ENCODE peak calls at places on chromosomes 6 and 20, in nine cellular contexts. One of them, this sample, is unnamed.

GRCh38 chr20:24050119-24050518 is 61.5 kb upstream of the GGTLC1 start:
- DNase-seq in PC-3: no peak
- DNase-seq in fibroblast of the conjunctiva: no peak
- DNase-seq in HEK293T: no peak
- DNase-seq in stimulated activated CD4-positive, alpha-beta T cell treated with anti-CD3 and anti-CD28 coated beads, Interleukin-12 subunit alpha, Interleukin-12 subunit beta, amount 100 ng/mL, for 4 hours: no peak
- DNase-seq in NCI-H1092 treated with DMSO at 0.1 percent for 48 hours: no peak
- DNase-seq in activated T-cell treated with anti-CD3 and anti-CD28 coated beads for 1 hour: no peak
- DNase-seq in amniotic stem cell: no peak
- DNase-seq in GM12865: no peak
- DNase-seq in this sample: no peak

GRCh38 chr20:19249515-19249914 is 37.1 kb downstream of the SLC24A3 start:
- DNase-seq in HEK293T: no peak
- DNase-seq in NCI-H1092 treated with DMSO at 0.1 percent for 48 hours: no peak
- DNase-seq in PC-3: peak
- DNase-seq in activated T-cell treated with anti-CD3 and anti-CD28 coated beads for 1 hour: no peak
- DNase-seq in GM12865: peak
- DNase-seq in amniotic stem cell: no peak
- DNase-seq in stimulated activated CD4-positive, alpha-beta T cell treated with anti-CD3 and anti-CD28 coated beads, Interleukin-12 subunit alpha, Interleukin-12 subunit beta, amount 100 ng/mL, for 4 hours: no peak
- DNase-seq in fibroblast of the conjunctiva: no peak
- DNase-seq in this sample: no peak

GRCh38 chr20:1389703-1390385 is 3.0 kb downstream of the FKBP1A start:
- DNase-seq in activated T-cell treated with anti-CD3 and anti-CD28 coated beads for 1 hour: no peak
- DNase-seq in fibroblast of the conjunctiva: no peak
- DNase-seq in PC-3: no peak
- DNase-seq in GM12865: no peak
- DNase-seq in NCI-H1092 treated with DMSO at 0.1 percent for 48 hours: no peak
- DNase-seq in HEK293T: no peak
- DNase-seq in amniotic stem cell: no peak
- DNase-seq in stimulated activated CD4-positive, alpha-beta T cell treated with anti-CD3 and anti-CD28 coated beads, Interleukin-12 subunit alpha, Interleukin-12 subunit beta, amount 100 ng/mL, for 4 hours: no peak
- DNase-seq in this sample: no peak

GRCh38 chr6:159042003-159042823 is 2.6 kb downstream of the TAGAP start:
- DNase-seq in PC-3: peak
- DNase-seq in activated T-cell treated with anti-CD3 and anti-CD28 coated beads for 1 hour: peak
- DNase-seq in GM12865: peak
- DNase-seq in NCI-H1092 treated with DMSO at 0.1 percent for 48 hours: peak
- DNase-seq in amniotic stem cell: peak
- DNase-seq in fibroblast of the conjunctiva: peak
- DNase-seq in stimulated activated CD4-positive, alpha-beta T cell treated with anti-CD3 and anti-CD28 coated beads, Interleukin-12 subunit alpha, Interleukin-12 subunit beta, amount 100 ng/mL, for 4 hours: peak
- DNase-seq in HEK293T: peak
- DNase-seq in this sample: no peak

GRCh38 chr20:36895036-36895435 is 19.1 kb downstream of the TLDC2 start:
- DNase-seq in stimulated activated CD4-positive, alpha-beta T cell treated with anti-CD3 and anti-CD28 coated beads, Interleukin-12 subunit alpha, Interleukin-12 subunit beta, amount 100 ng/mL, for 4 hours: no peak
- DNase-seq in GM12865: no peak
- DNase-seq in NCI-H1092 treated with DMSO at 0.1 percent for 48 hours: no peak
- DNase-seq in fibroblast of the conjunctiva: no peak
- DNase-seq in activated T-cell treated with anti-CD3 and anti-CD28 coated beads for 1 hour: no peak
- DNase-seq in amniotic stem cell: no peak
- DNase-seq in PC-3: no peak
- DNase-seq in HEK293T: no peak
- DNase-seq in this sample: no peak

GRCh38 chr20:30499123-30499522 is 758.3 kb upstream of the DEFB115 start:
- DNase-seq in activated T-cell treated with anti-CD3 and anti-CD28 coated beads for 1 hour: no peak
- DNase-seq in amniotic stem cell: no peak
- DNase-seq in GM12865: no peak
- DNase-seq in HEK293T: no peak
- DNase-seq in stimulated activated CD4-positive, alpha-beta T cell treated with anti-CD3 and anti-CD28 coated beads, Interleukin-12 subunit alpha, Interleukin-12 subunit beta, amount 100 ng/mL, for 4 hours: no peak
- DNase-seq in fibroblast of the conjunctiva: no peak
- DNase-seq in NCI-H1092 treated with DMSO at 0.1 percent for 48 hours: no peak
- DNase-seq in PC-3: no peak
- DNase-seq in this sample: no peak

GRCh38 chr20:61601361-61601760 is 349.3 kb downstream of the CDH4 start:
- DNase-seq in PC-3: no peak
- DNase-seq in stimulated activated CD4-positive, alpha-beta T cell treated with anti-CD3 and anti-CD28 coated beads, Interleukin-12 subunit alpha, Interleukin-12 subunit beta, amount 100 ng/mL, for 4 hours: no peak
- DNase-seq in activated T-cell treated with anti-CD3 and anti-CD28 coated beads for 1 hour: no peak
- DNase-seq in fibroblast of the conjunctiva: no peak
- DNase-seq in amniotic stem cell: no peak
- DNase-seq in NCI-H1092 treated with DMSO at 0.1 percent for 48 hours: no peak
- DNase-seq in GM12865: no peak
- DNase-seq in HEK293T: no peak
- DNase-seq in this sample: no peak

GRCh38 chr6:101401792-101402617 is 8.5 kb downstream of the GRIK2 start:
- DNase-seq in GM12865: no peak
- DNase-seq in fibroblast of the conjunctiva: no peak
- DNase-seq in HEK293T: peak
- DNase-seq in stimulated activated CD4-positive, alpha-beta T cell treated with anti-CD3 and anti-CD28 coated beads, Interleukin-12 subunit alpha, Interleukin-12 subunit beta, amount 100 ng/mL, for 4 hours: no peak
- DNase-seq in NCI-H1092 treated with DMSO at 0.1 percent for 48 hours: no peak
- DNase-seq in activated T-cell treated with anti-CD3 and anti-CD28 coated beads for 1 hour: no peak
- DNase-seq in PC-3: no peak
- DNase-seq in amniotic stem cell: no peak
- DNase-seq in this sample: no peak

GRCh38 chr20:642398-643174 is 10.4 kb downstream of the SRXN1 start:
- DNase-seq in fibroblast of the conjunctiva: no peak
- DNase-seq in activated T-cell treated with anti-CD3 and anti-CD28 coated beads for 1 hour: no peak
- DNase-seq in PC-3: no peak
- DNase-seq in GM12865: no peak
- DNase-seq in amniotic stem cell: no peak
- DNase-seq in stimulated activated CD4-positive, alpha-beta T cell treated with anti-CD3 and anti-CD28 coated beads, Interleukin-12 subunit alpha, Interleukin-12 subunit beta, amount 100 ng/mL, for 4 hours: no peak
- DNase-seq in HEK293T: no peak
- DNase-seq in NCI-H1092 treated with DMSO at 0.1 percent for 48 hours: no peak
- DNase-seq in this sample: no peak

GRCh38 chr6:16316741-16317251 is 78.4 kb downstream of the GMPR start:
- DNase-seq in GM12865: peak
- DNase-seq in stimulated activated CD4-positive, alpha-beta T cell treated with anti-CD3 and anti-CD28 coated beads, Interleukin-12 subunit alpha, Interleukin-12 subunit beta, amount 100 ng/mL, for 4 hours: no peak
- DNase-seq in PC-3: peak
- DNase-seq in NCI-H1092 treated with DMSO at 0.1 percent for 48 hours: no peak
- DNase-seq in HEK293T: peak
- DNase-seq in fibroblast of the conjunctiva: no peak
- DNase-seq in activated T-cell treated with anti-CD3 and anti-CD28 coated beads for 1 hour: no peak
- DNase-seq in amniotic stem cell: no peak
- DNase-seq in this sample: no peak

GRCh38 chr6:134310206-134310605 is 7.7 kb downstream of the SGK1 start:
- DNase-seq in PC-3: no peak
- DNase-seq in GM12865: no peak
- DNase-seq in HEK293T: no peak
- DNase-seq in stimulated activated CD4-positive, alpha-beta T cell treated with anti-CD3 and anti-CD28 coated beads, Interleukin-12 subunit alpha, Interleukin-12 subunit beta, amount 100 ng/mL, for 4 hours: no peak
- DNase-seq in amniotic stem cell: no peak
- DNase-seq in activated T-cell treated with anti-CD3 and anti-CD28 coated beads for 1 hour: no peak
- DNase-seq in fibroblast of the conjunctiva: no peak
- DNase-seq in NCI-H1092 treated with DMSO at 0.1 percent for 48 hours: no peak
- DNase-seq in this sample: no peak

GRCh38 chr20:46040902-46041535 is 12.0 kb downstream of the SLC12A5 start:
- DNase-seq in fibroblast of the conjunctiva: no peak
- DNase-seq in GM12865: peak
- DNase-seq in NCI-H1092 treated with DMSO at 0.1 percent for 48 hours: no peak
- DNase-seq in amniotic stem cell: no peak
- DNase-seq in activated T-cell treated with anti-CD3 and anti-CD28 coated beads for 1 hour: peak
- DNase-seq in stimulated activated CD4-positive, alpha-beta T cell treated with anti-CD3 and anti-CD28 coated beads, Interleukin-12 subunit alpha, Interleukin-12 subunit beta, amount 100 ng/mL, for 4 hours: peak
- DNase-seq in PC-3: peak
- DNase-seq in HEK293T: peak
- DNase-seq in this sample: no peak

GRCh38 chr20:35004051-35004725 is 48.5 kb downstream of the MYH7B start:
- DNase-seq in amniotic stem cell: no peak
- DNase-seq in HEK293T: no peak
- DNase-seq in NCI-H1092 treated with DMSO at 0.1 percent for 48 hours: no peak
- DNase-seq in fibroblast of the conjunctiva: no peak
- DNase-seq in stimulated activated CD4-positive, alpha-beta T cell treated with anti-CD3 and anti-CD28 coated beads, Interleukin-12 subunit alpha, Interleukin-12 subunit beta, amount 100 ng/mL, for 4 hours: no peak
- DNase-seq in GM12865: no peak
- DNase-seq in activated T-cell treated with anti-CD3 and anti-CD28 coated beads for 1 hour: no peak
- DNase-seq in PC-3: no peak
- DNase-seq in this sample: peak

GRCh38 chr20:24160563-24161355 is 172.2 kb upstream of the GGTLC1 start:
- DNase-seq in amniotic stem cell: peak
- DNase-seq in GM12865: peak
- DNase-seq in fibroblast of the conjunctiva: peak
- DNase-seq in HEK293T: peak
- DNase-seq in activated T-cell treated with anti-CD3 and anti-CD28 coated beads for 1 hour: no peak
- DNase-seq in NCI-H1092 treated with DMSO at 0.1 percent for 48 hours: no peak
- DNase-seq in stimulated activated CD4-positive, alpha-beta T cell treated with anti-CD3 and anti-CD28 coated beads, Interleukin-12 subunit alpha, Interleukin-12 subunit beta, amount 100 ng/mL, for 4 hours: no peak
- DNase-seq in PC-3: peak
- DNase-seq in this sample: no peak

GRCh38 chr6:122476131-122476530 is 4.5 kb upstream of the SERINC1 start:
- DNase-seq in NCI-H1092 treated with DMSO at 0.1 percent for 48 hours: no peak
- DNase-seq in PC-3: peak
- DNase-seq in GM12865: no peak
- DNase-seq in fibroblast of the conjunctiva: no peak
- DNase-seq in HEK293T: peak
- DNase-seq in stimulated activated CD4-positive, alpha-beta T cell treated with anti-CD3 and anti-CD28 coated beads, Interleukin-12 subunit alpha, Interleukin-12 subunit beta, amount 100 ng/mL, for 4 hours: no peak
- DNase-seq in activated T-cell treated with anti-CD3 and anti-CD28 coated beads for 1 hour: no peak
- DNase-seq in amniotic stem cell: no peak
- DNase-seq in this sample: no peak

GRCh38 chr20:63097336-63097831 is 90.6 kb upstream of the BHLHE23 start:
- DNase-seq in NCI-H1092 treated with DMSO at 0.1 percent for 48 hours: no peak
- DNase-seq in activated T-cell treated with anti-CD3 and anti-CD28 coated beads for 1 hour: no peak
- DNase-seq in amniotic stem cell: no peak
- DNase-seq in stimulated activated CD4-positive, alpha-beta T cell treated with anti-CD3 and anti-CD28 coated beads, Interleukin-12 subunit alpha, Interleukin-12 subunit beta, amount 100 ng/mL, for 4 hours: no peak
- DNase-seq in PC-3: no peak
- DNase-seq in fibroblast of the conjunctiva: no peak
- DNase-seq in GM12865: no peak
- DNase-seq in HEK293T: no peak
- DNase-seq in this sample: no peak

GRCh38 chr6:34039943-34040342 is 105.9 kb downstream of the GRM4 start:
- DNase-seq in PC-3: no peak
- DNase-seq in HEK293T: no peak
- DNase-seq in activated T-cell treated with anti-CD3 and anti-CD28 coated beads for 1 hour: no peak
- DNase-seq in fibroblast of the conjunctiva: no peak
- DNase-seq in NCI-H1092 treated with DMSO at 0.1 percent for 48 hours: no peak
- DNase-seq in amniotic stem cell: no peak
- DNase-seq in stimulated activated CD4-positive, alpha-beta T cell treated with anti-CD3 and anti-CD28 coated beads, Interleukin-12 subunit alpha, Interleukin-12 subunit beta, amount 100 ng/mL, for 4 hours: no peak
- DNase-seq in GM12865: no peak
- DNase-seq in this sample: no peak

GRCh38 chr20:26167499-26167898 is 470.8 kb upstream of the ZNF337 start:
- DNase-seq in NCI-H1092 treated with DMSO at 0.1 percent for 48 hours: no peak
- DNase-seq in activated T-cell treated with anti-CD3 and anti-CD28 coated beads for 1 hour: no peak
- DNase-seq in fibroblast of the conjunctiva: no peak
- DNase-seq in GM12865: no peak
- DNase-seq in stimulated activated CD4-positive, alpha-beta T cell treated with anti-CD3 and anti-CD28 coated beads, Interleukin-12 subunit alpha, Interleukin-12 subunit beta, amount 100 ng/mL, for 4 hours: no peak
- DNase-seq in HEK293T: no peak
- DNase-seq in amniotic stem cell: peak
- DNase-seq in PC-3: peak
- DNase-seq in this sample: no peak

GRCh38 chr6:166588691-166589333 is 2.3 kb upstream of the RAMACL start:
- DNase-seq in fibroblast of the conjunctiva: no peak
- DNase-seq in PC-3: no peak
- DNase-seq in NCI-H1092 treated with DMSO at 0.1 percent for 48 hours: no peak
- DNase-seq in activated T-cell treated with anti-CD3 and anti-CD28 coated beads for 1 hour: no peak
- DNase-seq in HEK293T: no peak
- DNase-seq in amniotic stem cell: no peak
- DNase-seq in stimulated activated CD4-positive, alpha-beta T cell treated with anti-CD3 and anti-CD28 coated beads, Interleukin-12 subunit alpha, Interleukin-12 subunit beta, amount 100 ng/mL, for 4 hours: no peak
- DNase-seq in GM12865: peak
- DNase-seq in this sample: no peak

GRCh38 chr6:36067374-36068011 is 39.9 kb downstream of the MAPK14 start:
- DNase-seq in GM12865: no peak
- DNase-seq in PC-3: no peak
- DNase-seq in NCI-H1092 treated with DMSO at 0.1 percent for 48 hours: no peak
- DNase-seq in activated T-cell treated with anti-CD3 and anti-CD28 coated beads for 1 hour: no peak
- DNase-seq in fibroblast of the conjunctiva: peak
- DNase-seq in stimulated activated CD4-positive, alpha-beta T cell treated with anti-CD3 and anti-CD28 coated beads, Interleukin-12 subunit alpha, Interleukin-12 subunit beta, amount 100 ng/mL, for 4 hours: no peak
- DNase-seq in amniotic stem cell: no peak
- DNase-seq in HEK293T: no peak
- DNase-seq in this sample: no peak